ENCODE peak calls at places on chromosomes 16 and 17, in nine cellular contexts. B, X, E, R, P, Q, M, D and T are unnamed samples.

GRCh38 chr17:49715717-49716279 is 8.0 kb upstream of the SLC35B1 start:
- DNase-seq in R (no peak), D (no peak), M (no peak), B (no peak), Q (no peak), E (no peak), X (no peak), P (no peak), T (no peak)

GRCh38 chr16:54936086-54936978 is 5.7 kb downstream of the IRX5 start:
- DNase-seq in B (no peak), X (no peak), D (no peak), P (no peak), E (no peak), M (peak), Q (peak), R (peak), T (peak)

GRCh38 chr16:69273009-69273408 is 38.1 kb upstream of the VPS4A start:
- DNase-seq in E (no peak), R (no peak), X (no peak), Q (peak), M (no peak), D (no peak), B (no peak), P (no peak), T (no peak)

GRCh38 chr16:69709456-69710084 is 16.8 kb downstream of the NQO1 start:
- DNase-seq in X (peak), R (no peak), M (no peak), E (no peak), B (no peak), P (no peak), D (peak), Q (peak), T (no peak)

GRCh38 chr16:2455081-2455845 is 4.6 kb upstream of the TEDC2 start:
- DNase-seq in D (no peak), P (no peak), M (no peak), B (no peak), Q (no peak), X (no peak), E (no peak), R (no peak), T (no peak)

GRCh38 chr16:80323187-80323807 is 217.5 kb upstream of the DYNLRB2 start:
- DNase-seq in P (no peak), X (no peak), B (no peak), R (no peak), Q (no peak), E (no peak), M (peak), D (no peak), T (no peak)

GRCh38 chr16:68396481-68396880 is 51.8 kb downstream of the SMPD3 start:
- DNase-seq in Q (peak), D (peak), X (peak), M (no peak), R (no peak), E (no peak), B (peak), P (no peak), T (peak)

GRCh38 chr17:48576479-48577309 is 1.5 kb downstream of the HOXB4 start:
- DNase-seq in Q (peak), M (peak), X (no peak), R (no peak), E (no peak), B (no peak), P (no peak), D (no peak), T (no peak)

GRCh38 chr17:16989953-16990860 is 18.3 kb upstream of the TNFRSF13B start:
- DNase-seq in P (no peak), E (no peak), M (peak), D (no peak), B (no peak), X (no peak), R (no peak), Q (no peak), T (no peak)

GRCh38 chr17:29113334-29113733 is 66.9 kb downstream of the MYO18A start:
- DNase-seq in D (no peak), R (peak), P (peak), M (peak), Q (no peak), X (no peak), E (no peak), B (no peak), T (no peak)

GRCh38 chr17:7992516-7992915 is 9.9 kb upstream of the GUCY2D start:
- DNase-seq in Q (no peak), X (no peak), D (no peak), B (no peak), E (no peak), R (no peak), P (no peak), M (no peak), T (no peak)

GRCh38 chr17:73815474-73815873 is 171.2 kb upstream of the SDK2 start:
- DNase-seq in M (peak), Q (no peak), E (no peak), D (no peak), P (no peak), R (no peak), X (no peak), B (no peak), T (no peak)

GRCh38 chr16:75238132-75238852 is 13.1 kb downstream of the BCAR1 start:
- DNase-seq in Q (peak), P (peak), X (no peak), B (no peak), E (peak), D (no peak), R (peak), M (no peak), T (peak)

GRCh38 chr17:50817142-50817751 is 18.1 kb upstream of the WFIKKN2 start:
- DNase-seq in E (peak), M (peak), Q (peak), R (peak), X (peak), B (peak), P (peak), D (peak), T (peak)

GRCh38 chr16:16120382-16121184 is 102.7 kb downstream of the ABCC6 start:
- DNase-seq in R (no peak), Q (peak), X (no peak), E (no peak), M (no peak), B (no peak), D (no peak), P (no peak), T (no peak)

GRCh38 chr17:10136258-10136981 is 62.0 kb downstream of the GAS7 start:
- DNase-seq in M (peak), X (no peak), R (no peak), E (no peak), P (no peak), B (no peak), Q (no peak), D (no peak), T (no peak)

GRCh38 chr17:77365584-77366186 is 224.9 kb downstream of the SEC14L1 start:
- DNase-seq in E (peak), R (peak), B (peak), M (peak), P (peak), X (peak), D (peak), Q (peak), T (no peak)

GRCh38 chr17:34615326-34615725 is 35.9 kb downstream of the TMEM132E start:
- DNase-seq in B (no peak), M (peak), Q (no peak), D (no peak), X (no peak), E (no peak), P (no peak), R (no peak), T (no peak)

GRCh38 chr17:49514374-49514738 is 19.3 kb downstream of the NGFR start:
- DNase-seq in X (no peak), E (no peak), R (peak), M (peak), B (no peak), D (no peak), P (no peak), Q (peak), T (no peak)

DNA sequence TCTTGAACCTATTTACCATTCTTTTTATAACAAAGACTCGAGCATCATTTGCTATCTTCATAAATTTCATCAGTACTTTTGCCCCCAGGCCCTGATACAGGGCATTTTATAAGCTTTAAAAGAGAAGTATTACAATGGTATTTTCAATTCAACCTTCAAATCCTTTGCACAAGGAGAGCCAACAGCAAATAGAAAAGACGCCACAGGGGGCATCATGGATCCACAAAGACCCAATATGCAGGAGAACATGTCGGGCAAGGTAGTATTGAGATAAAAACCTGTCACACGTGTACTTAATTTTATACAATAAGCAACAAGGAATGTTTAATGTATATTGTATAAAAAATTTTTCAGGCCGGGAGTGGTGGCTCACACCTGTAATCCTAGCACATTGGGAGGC is 10.2 kb downstream of the MAP3K14 start:
- DNase-seq in D (no peak), X (no peak), Q (no peak), M (no peak), E (no peak), R (no peak), B (no peak), P (no peak), T (no peak)
- TF ChIP-seq CTCF in D (peak), X (peak), Q (no peak), M (peak), E (no peak), R (no peak), B (no peak), P (no peak), T (peak)

DNA sequence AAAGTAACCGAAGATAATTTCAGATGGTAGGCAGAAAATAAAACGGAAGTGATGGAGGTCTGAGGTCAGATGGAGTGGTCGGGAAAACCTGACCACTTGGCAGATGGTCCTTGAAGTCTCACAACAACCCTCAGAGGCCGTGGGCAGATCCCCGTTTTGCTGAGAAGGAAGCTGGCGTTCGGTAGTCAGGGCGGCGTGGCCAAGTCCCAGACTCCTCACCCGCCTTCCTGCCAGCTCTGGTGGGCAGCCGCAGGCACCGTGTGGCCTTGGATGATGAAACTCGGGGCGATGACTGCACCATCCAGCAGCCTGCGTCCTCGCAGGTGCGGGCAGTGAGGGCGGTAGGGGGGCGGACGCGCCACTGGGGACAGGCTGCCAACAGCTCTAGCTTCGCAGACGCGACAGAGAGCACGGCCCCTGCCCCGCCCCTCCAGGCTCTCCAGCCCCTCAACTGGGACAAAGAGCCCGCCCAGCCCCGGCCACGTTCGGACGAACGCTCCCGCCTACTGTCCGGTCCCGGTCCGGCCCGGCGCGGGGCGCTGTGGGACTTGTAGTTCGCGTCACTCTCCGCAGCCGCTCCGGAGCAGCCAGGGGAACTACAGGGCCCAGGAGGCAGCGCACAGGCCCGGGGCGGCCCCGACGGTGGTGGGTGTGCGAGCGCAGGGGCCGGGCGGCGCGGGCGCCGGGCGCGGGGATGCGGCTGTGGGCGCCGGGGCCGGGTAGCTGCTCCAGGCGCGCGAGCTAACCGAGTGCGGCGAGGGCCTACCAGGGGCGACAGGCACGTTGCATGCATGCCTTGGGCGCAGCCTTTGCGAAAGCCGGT is at the start of gene GPT2:
- DNase-seq in P (peak), B (peak), E (peak), M (peak), R (peak), Q (peak), X (peak), D (peak), T (peak)
- TF ChIP-seq CTCF in P (peak), B (peak), E (no peak), M (no peak), R (no peak), Q (no peak), X (no peak), D (no peak), T (peak)

DNA sequence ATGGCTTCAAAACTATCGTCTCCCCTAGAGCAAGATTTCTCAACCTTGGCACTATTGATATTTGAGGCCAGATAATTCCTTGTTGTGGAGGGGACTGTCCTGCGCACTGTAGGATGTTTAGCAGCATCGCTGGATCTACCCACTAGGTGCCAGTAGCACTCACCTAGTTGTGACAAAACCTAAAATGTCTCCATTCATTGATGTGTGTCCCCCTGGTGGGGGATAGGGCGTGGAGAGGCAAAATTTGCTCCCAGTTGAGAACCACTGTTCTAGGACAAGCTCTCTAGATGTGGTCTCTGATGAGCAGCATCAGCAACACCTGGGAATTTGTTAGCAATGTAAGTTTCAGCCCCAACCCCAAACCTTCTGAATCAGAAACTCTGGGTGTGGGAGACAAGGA is 259.0 kb downstream of the XYLT1 start:
- DNase-seq in M (peak), R (peak), P (no peak), B (peak), D (peak), Q (no peak), E (no peak), X (peak), T (no peak)
- TF ChIP-seq CTCF in M (peak), R (peak), P (no peak), B (peak), D (peak), Q (no peak), E (no peak), X (no peak), T (peak)

GRCh38 chr17:75270218-75270965 is 639 bp downstream of the MIF4GD start:
- DNase-seq in B (peak), R (peak), D (peak), E (peak), M (peak), P (peak), Q (peak), X (peak), T (peak)
- TF ChIP-seq CTCF in B (peak), R (no peak), D (peak), E (no peak), M (peak), P (peak), Q (peak), X (no peak), T (peak)

GRCh38 chr17:42773290-42774035 is at the start of gene VPS25:
- DNase-seq in R (peak), Q (peak), D (peak), P (peak), B (peak), X (peak), E (peak), M (peak), T (peak)
- TF ChIP-seq CTCF in R (no peak), Q (peak), D (no peak), P (no peak), B (no peak), X (no peak), E (no peak), M (peak), T (peak)

DNA sequence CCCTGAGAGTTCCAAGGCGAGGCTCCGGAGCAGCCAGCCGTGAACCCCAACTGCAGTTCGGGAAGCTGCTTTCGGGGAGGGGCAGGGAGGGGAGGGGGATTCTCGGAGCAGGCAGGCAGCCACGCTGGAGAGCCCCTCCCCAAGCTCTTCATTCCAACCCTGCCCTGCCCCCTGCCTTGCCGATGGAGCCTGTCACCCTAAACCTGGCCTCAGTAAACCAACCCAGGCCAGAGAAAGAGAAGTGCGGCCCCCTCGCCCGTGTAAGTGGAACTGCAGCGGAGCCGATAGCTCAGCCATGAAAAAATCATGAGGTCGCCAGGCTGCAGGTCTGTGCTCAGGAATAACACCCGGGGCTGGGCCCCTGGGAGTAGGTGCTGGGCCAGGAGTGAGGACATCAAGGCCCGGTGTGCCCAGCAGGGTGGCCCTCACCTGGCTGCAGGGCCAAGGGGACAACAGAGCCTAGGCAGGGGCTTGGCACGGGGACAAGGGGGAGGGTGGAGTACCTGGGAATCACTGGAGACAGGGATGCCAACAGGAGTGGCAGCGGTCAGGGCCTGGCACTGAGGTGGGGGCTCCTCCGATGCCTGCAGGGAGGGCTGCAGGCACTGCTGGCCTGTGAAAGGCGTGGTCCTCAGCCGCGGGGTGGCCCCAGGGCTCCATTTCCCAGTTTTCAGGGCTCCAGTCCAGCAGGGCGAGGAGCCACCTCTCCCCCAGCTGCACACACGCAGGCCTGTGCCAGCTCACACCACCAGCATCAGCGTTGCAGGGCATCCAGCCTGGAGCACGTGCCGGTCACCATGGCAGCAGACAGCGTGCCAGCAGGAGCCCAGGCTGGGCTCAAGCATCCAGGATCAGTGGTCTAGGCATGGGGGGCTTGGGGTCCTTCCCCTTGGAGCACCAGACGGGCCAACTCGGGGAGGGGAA is 4.8 kb upstream of the FSCN2 start:
- DNase-seq in D (no peak), X (no peak), B (no peak), P (no peak), M (peak), R (peak), Q (peak), E (no peak), T (peak)
- TF ChIP-seq CTCF in D (no peak), X (no peak), B (no peak), P (no peak), M (peak), R (no peak), Q (peak), E (no peak), T (peak)